ENCODE peak calls at places on chromosomes 2 and 18, in four cellular contexts. Q is K562, B is GM12878, A is HepG2. Z is an unnamed sample.
A peak's percentile ranks its signal among the peaks of the same experiment; 100 is the strongest.

GRCh38 chr18:78672862-78673446 is 306.7 kb upstream of the SALL3 start:
- DNase-seq in Q (no peak), A (no peak), B (no peak), Z (no peak)

GRCh38 chr2:234425923-234426603 is 70.8 kb downstream of the ARL4C start:
- DNase-seq in A (no peak), Q (no peak), B (peak; percentile 37), Z (no peak)

GRCh38 chr2:153880926-153881325 is 9.2 kb downstream of the GALNT13 start:
- DNase-seq in A (no peak), Q (no peak), B (no peak), Z (no peak)

GRCh38 chr18:58977223-58977622 is 112.5 kb downstream of the ZNF532 start:
- DNase-seq in Q (no peak), A (no peak), B (no peak), Z (no peak)

GRCh38 chr2:8494589-8494988 is 187.3 kb upstream of the ID2 start:
- DNase-seq in B (no peak), Q (no peak), A (no peak), Z (no peak)

GRCh38 chr2:112160591-112161250 is 22.5 kb downstream of the FBLN7 start:
- DNase-seq in Q (no peak), A (no peak), B (no peak), Z (no peak)

GRCh38 chr2:236352761-236353593 is 88.8 kb upstream of the ASB18 start:
- DNase-seq in A (no peak), B (no peak), Q (peak; percentile 16), Z (peak; percentile 13)

GRCh38 chr2:667332-668000 is 9.7 kb downstream of the TMEM18 start:
- DNase-seq in Q (peak; percentile 60), B (no peak), A (peak; percentile 58), Z (peak; percentile 52)

GRCh38 chr2:121826036-121826435 is 70.6 kb downstream of the TSN start:
- DNase-seq in A (no peak), Q (no peak), B (no peak), Z (no peak)

DNA sequence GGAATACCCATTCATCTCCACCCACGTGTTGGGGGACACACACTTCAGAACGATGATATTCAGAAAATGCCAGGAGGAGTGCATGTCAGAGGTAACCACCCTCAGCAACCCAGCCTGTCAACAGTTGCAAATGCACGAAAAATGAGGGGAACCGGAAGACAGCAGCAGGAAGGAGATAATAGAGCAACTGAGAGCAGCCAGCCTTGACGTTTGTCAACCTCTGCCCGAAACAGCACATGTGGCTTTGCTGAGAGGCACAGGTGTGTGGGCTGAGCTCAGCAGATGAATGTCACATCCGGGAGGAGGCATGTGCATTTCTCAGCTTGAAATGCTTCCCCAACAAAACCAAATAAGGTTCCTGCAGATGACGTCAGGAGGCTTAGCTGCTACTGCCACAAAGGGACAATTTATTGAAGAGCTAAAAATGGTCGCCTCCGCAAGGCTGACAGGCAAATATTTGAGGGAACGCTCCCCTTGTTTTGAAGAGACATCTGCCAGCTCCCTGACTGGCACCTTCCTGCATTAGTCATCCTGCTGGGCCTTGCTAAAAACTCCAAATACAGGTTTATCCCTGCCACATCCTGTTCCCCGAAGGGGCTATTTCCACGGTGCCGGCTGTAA is 419.0 kb downstream of the NBAS start:
- DNase-seq in Q (no peak), B (peak; percentile 84), A (peak; percentile 18), Z (no peak)
- TF ChIP-seq JUNB in Q (no peak), B (no peak), A (no peak), Z (no peak)

GRCh38 chr2:209472871-209473270 is 49.0 kb downstream of the MAP2 start:
- DNase-seq in B (no peak), Q (no peak), A (no peak), Z (peak; percentile 48)

GRCh38 chr2:209472386-209472832 is 48.6 kb downstream of the MAP2 start:
- DNase-seq in Q (no peak), B (no peak), A (no peak), Z (no peak)

GRCh38 chr2:209474960-209475359 is 51.1 kb downstream of the MAP2 start:
- DNase-seq in B (no peak), A (no peak), Q (no peak), Z (no peak)

GRCh38 chr2:209473930-209474419 is 50.1 kb downstream of the MAP2 start:
- DNase-seq in B (no peak), Q (no peak), A (peak; percentile 24), Z (peak; percentile 10)

GRCh38 chr2:209476367-209477191 is 52.7 kb downstream of the MAP2 start:
- DNase-seq in B (no peak), A (no peak), Q (no peak), Z (no peak)
- TF ChIP-seq USF2 in B (no peak), A (no peak), Q (no peak), Z (no peak)

DNA sequence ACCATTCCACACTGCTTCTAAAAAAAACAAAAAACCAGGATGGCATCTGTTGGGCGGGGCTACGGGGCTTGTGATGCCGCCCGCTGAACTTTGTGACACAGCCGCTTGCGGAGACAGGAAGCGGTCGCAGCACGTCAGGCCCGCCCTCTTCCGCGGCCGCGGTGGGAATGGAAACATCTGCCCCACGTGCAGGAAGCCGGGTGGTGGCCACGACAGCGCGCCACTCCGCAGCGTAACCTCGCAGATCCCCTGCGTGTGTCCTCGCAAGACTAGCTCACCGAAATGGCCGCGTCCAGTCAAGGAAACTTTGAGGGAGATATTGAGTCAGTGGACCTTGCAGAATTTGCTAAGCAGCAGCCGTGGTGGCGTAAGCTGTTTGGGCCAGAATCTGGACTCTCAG is 168.5 kb downstream of the SUCLG1 start:
- DNase-seq in A (no peak), B (no peak), Q (peak; percentile 27), Z (no peak)
- TF ChIP-seq JUNB in A (no peak), B (no peak), Q (no peak), Z (no peak)

DNA sequence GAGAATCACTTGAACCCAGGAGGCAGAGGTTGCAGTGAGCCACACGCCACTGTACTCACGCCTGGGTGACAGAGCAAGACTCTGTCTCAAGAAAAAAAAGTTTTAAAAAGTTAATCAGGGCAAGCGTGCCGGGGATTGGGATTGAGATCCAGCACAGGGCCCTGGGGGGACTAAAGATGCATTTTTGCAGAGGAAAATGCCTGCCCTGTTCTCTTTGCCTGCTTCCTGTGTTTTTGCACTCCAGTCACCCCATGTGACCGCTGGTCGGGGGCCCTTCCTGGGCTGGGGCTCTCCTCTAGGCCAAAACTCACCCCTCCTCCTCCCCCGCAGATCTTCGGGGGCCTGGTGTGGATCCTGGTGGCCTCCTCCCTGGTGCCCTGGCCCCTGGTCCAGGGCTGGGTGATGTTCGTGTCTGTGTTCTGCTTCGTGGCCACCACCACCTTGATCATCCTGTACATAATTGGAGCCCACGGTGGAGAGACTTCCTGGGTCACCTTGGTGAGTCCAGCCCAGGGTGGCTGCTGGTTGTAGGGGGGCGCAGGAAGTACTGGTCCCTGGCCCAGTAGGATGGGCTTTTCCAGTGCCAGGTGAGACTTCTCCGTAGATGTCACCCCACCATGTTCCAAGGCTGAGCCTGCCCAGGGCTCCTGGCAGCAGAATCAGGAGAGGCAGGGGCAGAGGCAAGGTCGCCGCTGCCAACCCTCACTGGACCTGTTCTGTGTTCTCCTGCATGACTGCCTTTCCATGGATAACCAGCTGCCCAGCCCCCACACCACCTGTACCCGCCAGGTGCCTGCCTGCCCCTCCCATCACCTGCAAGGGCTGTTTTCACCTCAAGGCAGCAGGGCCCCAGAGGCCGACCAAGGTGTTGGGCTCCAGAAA is 22.4 kb downstream of the MAL start:
- DNase-seq in Q (no peak), B (no peak), A (no peak), Z (no peak)
- TF ChIP-seq USF2 in Q (no peak), B (no peak), A (no peak), Z (no peak)

GRCh38 chr2:161131804-161132203 is 28.4 kb upstream of the TANK start:
- DNase-seq in B (no peak), Q (no peak), A (no peak), Z (no peak)
- TF ChIP-seq JUNB in B (no peak), Q (no peak), A (no peak), Z (no peak)

DNA sequence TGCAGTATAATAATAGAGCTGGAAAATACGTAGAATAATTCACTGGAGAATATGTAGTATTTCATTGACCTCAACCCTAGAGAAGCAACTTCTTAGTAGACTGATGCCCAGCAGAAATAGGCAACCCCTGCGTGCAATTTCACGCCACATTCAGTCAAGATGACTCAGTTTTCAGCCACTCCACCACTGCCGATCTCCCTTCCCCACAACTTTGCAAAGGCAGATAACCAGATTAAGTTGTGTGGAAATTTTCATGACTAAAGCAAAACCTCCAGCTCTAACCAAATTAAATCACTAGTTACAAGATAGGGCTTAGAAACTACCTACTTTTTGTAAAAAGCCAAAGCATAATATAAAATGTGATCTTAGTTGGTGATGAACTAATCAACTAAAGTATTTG is 63.3 kb upstream of the STK17B start:
- DNase-seq in Q (peak; percentile 11), B (peak; percentile 47), A (no peak), Z (no peak)
- TF ChIP-seq USF2 in Q (no peak), B (no peak), A (no peak), Z (no peak)

DNA sequence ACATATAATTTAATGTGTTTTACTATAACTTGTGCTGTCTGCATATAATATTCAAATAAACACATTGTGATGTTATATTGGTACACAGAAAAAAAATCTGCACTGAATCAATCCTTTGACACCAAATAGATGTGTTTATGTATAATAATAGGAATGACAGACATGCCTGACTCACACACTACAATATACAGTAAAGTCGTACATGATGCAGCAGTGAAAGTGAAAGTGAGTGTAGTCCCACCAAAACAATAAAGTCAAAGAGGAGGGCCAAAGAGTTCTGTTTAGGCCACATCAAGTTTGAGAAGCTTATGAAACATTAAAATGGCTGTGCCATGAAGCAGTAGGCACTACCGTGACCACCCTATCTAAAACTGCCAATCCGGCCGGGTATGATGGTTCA is 8.2 kb upstream of the RBM44 start:
- DNase-seq in B (no peak), A (no peak), Q (no peak), Z (no peak)
- TF ChIP-seq JUNB in B (no peak), A (no peak), Q (no peak), Z (no peak)

Z was measured in A549.